ENCODE peak calls at places on chromosomes 11 and 22, in eight cellular contexts. H is activated CD4-positive, alpha-beta T cell treated with anti-CD3 and anti-CD28 coated beads, Interleukin-2, amount 10 ng/mL, durations not matched to agents 7 days and 5 days; J is EL; Z is DMS 273 treated with DMSO at 0.1 percent for 48 hours; O is mucosa of descending colon; E is activated CD4-positive, CD25-positive, alpha-beta regulatory T cell; P is sigmoid colon; G is stimulated activated naive B cell treated with anti-CD40 and anti-IgM and Interleukin-4, amounts not matched to agents 10 μg/mL and 1 μg/mL and 100 μg/mL, for 72 hours. X is an unnamed sample.

GRCh38 chr11:66317322-66317765 is 500 bp upstream of the CD248 start:
- DNase-seq in H (peak; percentile 44), O (no peak), E (no peak), P (peak; percentile 85), Z (no peak), G (no peak), J (peak; percentile 64), X (no peak)

GRCh38 chr11:46808804-46809431 is 37.2 kb downstream of the CKAP5 start:
- DNase-seq in H (peak; percentile 6), J (peak; percentile 48), P (no peak), G (no peak), Z (no peak), O (no peak), E (no peak), X (peak; percentile 47)

GRCh38 chr11:81647374-81647773 is 1086.3 kb downstream of the FAM181B start:
- DNase-seq in P (no peak), Z (no peak), H (no peak), E (no peak), J (no peak), O (no peak), G (no peak), X (no peak)

GRCh38 chr22:28250036-28250695 is 331.1 kb upstream of the PITPNB start:
- DNase-seq in J (no peak), G (no peak), P (no peak), E (no peak), H (no peak), O (no peak), Z (no peak), X (no peak)

GRCh38 chr11:76209956-76210885 is 3.9 kb upstream of the WNT11 start:
- DNase-seq in H (no peak), Z (no peak), O (peak; percentile 68), G (no peak), E (no peak), P (peak; percentile 85), J (peak; percentile 64), X (peak; percentile 66)

GRCh38 chr11:25529572-25529971 is 802.4 kb upstream of the ANO3 start:
- DNase-seq in Z (no peak), G (no peak), J (no peak), H (no peak), E (no peak), O (no peak), P (no peak), X (no peak)

GRCh38 chr11:130480166-130480565 is 31.7 kb downstream of the ADAMTS15 start:
- DNase-seq in Z (no peak), G (no peak), H (no peak), O (no peak), J (peak; percentile 78), P (no peak), E (no peak), X (peak; percentile 17)

GRCh38 chr11:19646921-19647320 is 65.7 kb upstream of the NAV2 start:
- DNase-seq in H (no peak), P (no peak), G (no peak), E (no peak), J (peak; percentile 96), Z (no peak), O (peak; percentile 40), X (peak; percentile 98)

GRCh38 chr11:96424693-96425092 is 34.9 kb downstream of the JRKL start:
- DNase-seq in P (no peak), Z (no peak), E (no peak), O (no peak), J (peak; percentile 55), G (no peak), H (no peak), X (peak; percentile 66)

GRCh38 chr11:16897460-16898061 is 116.7 kb downstream of the PLEKHA7 start:
- DNase-seq in G (no peak), J (no peak), P (no peak), O (no peak), H (no peak), E (no peak), Z (peak; percentile 33), X (no peak)

GRCh38 chr11:95337175-95337957 is 106.4 kb upstream of the SESN3 start:
- DNase-seq in H (peak; percentile 61), Z (peak; percentile 87), G (peak; percentile 54), J (peak; percentile 23), E (no peak), O (peak; percentile 51), P (peak; percentile 79), X (peak; percentile 72)

GRCh38 chr11:61924016-61924360 is 6.6 kb upstream of the RAB3IL1 start:
- DNase-seq in H (no peak), Z (no peak), P (no peak), J (no peak), G (no peak), E (no peak), O (no peak), X (no peak)

GRCh38 chr11:70159612-70160570 is 43.2 kb upstream of the FADD start:
- DNase-seq in E (no peak), O (no peak), Z (no peak), G (no peak), J (peak; percentile 60), P (no peak), H (no peak), X (peak; percentile 99)

GRCh38 chr11:46203746-46204145 is 73.7 kb upstream of the CREB3L1 start:
- DNase-seq in E (no peak), P (no peak), O (no peak), G (no peak), H (no peak), Z (no peak), J (no peak), X (no peak)

GRCh38 chr11:134589155-134589554 is 177.1 kb upstream of the B3GAT1 start:
- DNase-seq in P (no peak), H (peak; percentile 5), J (no peak), O (no peak), Z (no peak), G (no peak), E (no peak), X (no peak)

GRCh38 chr11:108551653-108552462 is 41.7 kb downstream of the EXPH5 start:
- DNase-seq in O (peak; percentile 23), J (no peak), H (no peak), Z (no peak), G (no peak), P (no peak), E (no peak), X (no peak)

GRCh38 chr11:74783241-74783871 is 34.7 kb downstream of the RNF169 start:
- DNase-seq in Z (no peak), J (peak; percentile 83), P (no peak), E (no peak), H (peak; percentile 43), G (peak; percentile 39), O (peak; percentile 27), X (peak; percentile 26)

GRCh38 chr11:3129591-3130268 is 35.4 kb downstream of the OSBPL5 start:
- DNase-seq in H (no peak), J (no peak), E (no peak), O (no peak), Z (no peak), P (peak; percentile 53), G (no peak), X (no peak)

GRCh38 chr11:73389902-73390301 is 13.7 kb downstream of the RELT start:
- DNase-seq in J (no peak), H (no peak), Z (no peak), P (no peak), E (no peak), O (no peak), G (no peak), X (no peak)

GRCh38 chr11:125070699-125071254 is 7.7 kb downstream of the SLC37A2 start:
- DNase-seq in E (no peak), H (no peak), G (peak; percentile 66), O (peak; percentile 58), J (peak; percentile 80), Z (no peak), P (peak; percentile 86), X (peak; percentile 92)

GRCh38 chr11:95715777-95716241 is 73.8 kb downstream of the FAM76B start:
- DNase-seq in E (peak; percentile 2), G (peak; percentile 88), Z (peak; percentile 12), O (no peak), J (no peak), H (peak; percentile 17), P (no peak), X (peak; percentile 64)

GRCh38 chr11:5159806-5160205 is 5.2 kb upstream of the OR52A1 start:
- DNase-seq in E (no peak), H (no peak), J (no peak), O (no peak), Z (no peak), P (no peak), G (no peak), X (no peak)

GRCh38 chr11:68402355-68403031 is 58.1 kb upstream of the PPP6R3 start:
- DNase-seq in E (no peak), J (no peak), Z (no peak), P (no peak), O (no peak), G (no peak), H (no peak), X (no peak)

GRCh38 chr11:3834349-3835099 is 6.2 kb downstream of the RHOG start:
- DNase-seq in P (no peak), G (no peak), H (no peak), Z (no peak), E (no peak), O (peak; percentile 62), J (no peak), X (no peak)

GRCh38 chr22:44204937-44205712 is 24.4 kb downstream of the PARVG start:
- DNase-seq in O (no peak), P (peak; percentile 46), Z (no peak), E (no peak), G (no peak), H (no peak), J (no peak), X (no peak)

GRCh38 chr11:112753706-112754105 is 207.5 kb upstream of the NCAM1 start:
- DNase-seq in O (no peak), H (no peak), G (no peak), P (no peak), J (no peak), E (no peak), Z (no peak), X (no peak)

GRCh38 chr11:94332814-94333213 is 28.4 kb downstream of the IZUMO1R start:
- DNase-seq in E (no peak), P (no peak), H (no peak), Z (no peak), G (no peak), O (no peak), J (no peak), X (no peak)

GRCh38 chr11:2569321-2569721 is 124.5 kb downstream of the KCNQ1 start:
- DNase-seq in Z (no peak), O (no peak), G (no peak), H (no peak), J (peak; percentile 13), E (no peak), P (peak; percentile 60), X (peak; percentile 5)